ENCODE peak calls at places on chromosomes 2 and 18, in eight cellular contexts. S, R, U, V, Y, N, C and X are unnamed samples. For H3K4me1, the result is how much of the 10 kb centered on the place peaks cover.

GRCh38 chr2:101435011-101435862 is 39.7 kb downstream of the RFX8 start:
- DNase-seq in V (no peak), C (peak), R (no peak), N (no peak), S (no peak), Y (peak), U (peak), X (peak)

GRCh38 chr2:111160758-111161157 is 40.0 kb downstream of the BCL2L11 start:
- DNase-seq in R (no peak), Y (peak), S (no peak), U (no peak), C (peak), V (no peak), N (no peak), X (no peak)

GRCh38 chr18:77081387-77081773 is 51.2 kb downstream of the MBP start:
- DNase-seq in U (no peak), Y (no peak), R (no peak), N (no peak), C (peak), V (no peak), S (no peak), X (no peak)

GRCh38 chr18:69795785-69796184 is 151.9 kb downstream of the CD226 start:
- DNase-seq in R (no peak), Y (peak), C (peak), V (no peak), S (no peak), N (no peak), U (peak), X (no peak)

GRCh38 chr2:60818272-60818671 is 62.2 kb downstream of the PAPOLG start:
- DNase-seq in C (peak), U (no peak), N (no peak), R (peak), S (no peak), V (no peak), Y (no peak), X (no peak)

GRCh38 chr2:237547841-237548416 is 18.4 kb upstream of the PRLH start:
- DNase-seq in C (peak), U (peak), S (no peak), V (no peak), R (no peak), N (no peak), Y (peak), X (no peak)

GRCh38 chr18:58231930-58232329 is 187.9 kb downstream of the NEDD4L start:
- DNase-seq in U (no peak), R (no peak), Y (peak), N (no peak), V (no peak), C (no peak), S (no peak), X (no peak)

GRCh38 chr2:15718944-15719323 is 127.3 kb downstream of the DDX1 start:
- DNase-seq in Y (no peak), R (no peak), S (no peak), C (no peak), N (no peak), U (no peak), V (no peak), X (no peak)

GRCh38 chr2:20141056-20141762 is 83.7 kb downstream of the SDC1 start:
- DNase-seq in C (peak), U (no peak), R (peak), S (no peak), N (no peak), Y (peak), V (peak), X (no peak)

GRCh38 chr2:221402072-221402471 is 170.0 kb downstream of the EPHA4 start:
- DNase-seq in S (no peak), U (no peak), Y (peak), R (no peak), V (no peak), N (no peak), C (peak), X (no peak)

GRCh38 chr2:157874278-157874825 is 1.8 kb downstream of the ACVR1 start:
- DNase-seq in C (no peak), V (peak), N (no peak), Y (no peak), S (no peak), R (no peak), U (no peak), X (peak)

GRCh38 chr18:4831127-4831526 is 365.9 kb downstream of the AKAIN1 start:
- DNase-seq in U (no peak), Y (no peak), C (no peak), N (no peak), R (no peak), S (no peak), V (no peak), X (no peak)

GRCh38 chr2:119230630-119231185 is 7.1 kb downstream of the STEAP3 start:
- DNase-seq in N (no peak), V (no peak), S (no peak), U (peak), Y (no peak), C (peak), R (no peak), X (no peak)

GRCh38 chr2:32864761-32865160 is 82.0 kb upstream of the LTBP1 start:
- DNase-seq in S (no peak), Y (no peak), N (no peak), C (peak), R (no peak), U (no peak), V (no peak), X (no peak)

GRCh38 chr2:173590278-173590811 is 235.7 kb downstream of the CDCA7 start:
- DNase-seq in U (no peak), V (peak), C (peak), R (peak), S (no peak), N (no peak), Y (peak), X (peak)

GRCh38 chr2:149040451-149040850 is 2.0 kb downstream of the LYPD6B start:
- DNase-seq in R (no peak), S (peak), V (no peak), C (no peak), U (peak), N (peak), Y (peak), X (no peak)

GRCh38 chr2:18475884-18476283 is 84.6 kb downstream of the RDH14 start:
- DNase-seq in N (no peak), U (no peak), S (no peak), Y (no peak), V (no peak), R (no peak), C (peak), X (no peak)

GRCh38 chr2:241978670-241979069 is 109.1 kb downstream of the RTP5 start:
- DNase-seq in R (no peak), V (no peak), C (no peak), U (no peak), Y (no peak), S (no peak), N (no peak), X (no peak)

GRCh38 chr2:107712857-107713256 is 113.8 kb upstream of the RGPD4 start:
- DNase-seq in N (no peak), R (no peak), U (no peak), C (no peak), Y (no peak), S (peak), V (no peak), X (no peak)

GRCh38 chr18:22180722-22181121 is 11.3 kb downstream of the GATA6 start:
- DNase-seq in U (no peak), V (no peak), Y (no peak), R (peak), S (no peak), N (no peak), C (no peak), X (no peak)

GRCh38 chr18:22177496-22177866 is 8.1 kb downstream of the GATA6 start:
- DNase-seq in C (no peak), V (no peak), S (no peak), N (no peak), Y (no peak), U (no peak), R (no peak), X (no peak)

GRCh38 chr18:22176622-22177495 is 7.5 kb downstream of the GATA6 start:
- DNase-seq in V (no peak), N (no peak), Y (peak), S (no peak), U (peak), R (no peak), C (no peak), X (peak)

GRCh38 chr18:22179174-22179573 is 9.8 kb downstream of the GATA6 start:
- DNase-seq in V (no peak), R (no peak), C (no peak), S (no peak), Y (peak), U (no peak), N (no peak), X (no peak)

DNA sequence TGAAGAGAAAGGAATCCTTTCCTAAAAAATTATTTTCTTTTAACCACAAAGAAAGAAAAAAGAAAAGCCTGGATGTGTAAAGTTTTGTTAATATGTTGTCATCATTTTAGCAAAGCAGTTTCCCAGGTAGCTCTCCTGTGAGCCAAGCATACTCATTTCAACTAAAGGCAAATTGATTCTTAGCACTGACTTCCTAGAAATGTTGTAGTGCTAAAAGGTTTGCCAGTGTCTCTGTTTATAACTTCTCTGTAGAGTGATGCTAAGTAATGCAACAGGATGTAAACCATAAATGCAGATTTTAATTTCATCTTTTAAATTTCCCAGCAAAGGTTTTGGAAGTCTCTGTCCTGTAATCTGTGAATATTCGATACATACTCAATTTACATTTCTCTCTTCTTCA is 10.2 kb downstream of the GATA6 start:
- DNase-seq in V (no peak), N (no peak), R (no peak), Y (no peak), C (no peak), S (no peak), U (no peak), X (no peak)
- H3K4me1 ChIP-seq in V (under half), N (under half), R (under half), Y (under half), C (under half), S (under half), U (under half), X (under half)

DNA sequence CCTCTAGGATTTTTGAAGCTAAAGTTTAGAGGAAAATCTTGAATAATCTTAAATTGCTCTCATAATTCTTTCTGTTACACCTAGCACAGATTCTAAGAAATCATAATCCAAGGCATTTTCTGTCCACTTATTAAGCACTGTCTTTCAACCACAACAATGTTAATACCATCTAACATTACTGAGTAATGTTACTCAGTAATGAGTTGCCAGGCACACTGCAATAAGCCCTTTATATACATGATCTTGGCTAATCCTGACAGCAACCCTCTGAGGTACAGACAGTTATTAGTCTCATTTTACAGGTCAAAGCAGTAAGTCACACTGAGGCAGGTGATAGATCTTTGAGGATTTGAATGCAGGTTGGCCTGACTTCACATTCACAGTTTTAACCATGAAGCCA is 291.9 kb downstream of the ALK start:
- DNase-seq in Y (no peak), V (no peak), N (no peak), S (no peak), U (no peak), C (no peak), R (no peak), X (no peak)
- H3K27ac ChIP-seq in Y (no peak), V (no peak), N (no peak), S (no peak), U (no peak), C (no peak), R (no peak), X (no peak)

DNA sequence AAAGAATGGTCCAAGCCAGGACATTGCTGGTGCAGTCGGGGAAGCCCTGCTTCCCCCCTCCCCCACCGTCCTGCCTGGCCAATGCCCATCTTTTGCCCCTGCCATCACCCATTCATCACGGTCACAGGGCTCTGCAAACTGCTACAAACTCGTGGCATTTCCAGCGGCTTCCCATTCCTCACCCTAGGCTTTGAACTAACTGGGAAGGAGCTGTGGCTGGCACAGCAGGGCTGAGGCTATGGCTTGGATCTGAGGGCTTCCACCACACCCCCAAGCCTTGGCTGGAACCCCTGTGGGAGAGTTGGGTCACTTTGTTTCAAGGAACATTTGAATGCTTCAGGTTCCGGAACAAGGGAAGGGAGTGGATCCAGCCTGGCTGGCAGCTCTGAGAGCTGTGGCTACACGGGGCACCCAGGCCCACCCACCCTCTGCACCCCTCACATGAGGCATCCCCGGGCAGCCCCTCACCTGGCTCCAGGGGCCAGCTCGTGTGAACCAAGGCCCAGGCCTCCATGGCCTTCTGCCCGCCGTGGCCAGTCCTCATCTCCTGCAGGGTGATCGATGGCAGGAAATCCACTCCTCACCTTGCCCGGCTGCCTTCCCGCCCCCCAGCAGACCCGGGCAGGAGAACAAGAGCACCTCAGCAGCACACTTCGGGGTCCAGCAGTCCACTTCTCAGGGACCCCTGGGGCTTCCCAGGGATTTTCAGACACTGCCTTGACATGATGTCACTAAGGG is 58.8 kb upstream of the OTOS start:
- DNase-seq in R (no peak), S (no peak), U (no peak), V (no peak), N (no peak), C (no peak), Y (no peak), X (no peak)
- H3K4me3 ChIP-seq in R (no peak), S (no peak), U (no peak), V (no peak), N (no peak), C (no peak), Y (no peak), X (no peak)

DNA sequence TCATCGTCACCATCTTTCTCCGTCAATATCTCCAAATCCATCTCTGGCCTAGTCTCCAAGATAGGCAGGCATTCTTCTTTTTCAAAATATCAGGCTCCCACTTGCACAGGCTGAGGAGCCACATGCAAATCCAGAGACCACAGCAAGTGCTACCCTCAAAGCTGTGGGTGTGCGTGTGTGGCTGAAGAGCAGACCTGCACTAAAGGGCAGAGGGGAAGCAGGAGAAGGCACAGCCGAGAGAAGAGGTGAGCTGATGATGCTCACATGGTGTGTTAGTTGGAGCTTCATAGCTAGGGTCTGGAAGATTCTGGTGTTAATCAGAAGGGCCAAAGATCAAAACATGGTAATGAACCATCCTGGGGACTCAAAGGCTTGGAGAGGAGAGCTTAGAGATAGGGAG is 3.8 kb downstream of the SPEG start:
- DNase-seq in Y (no peak), R (no peak), N (no peak), C (no peak), U (no peak), V (no peak), S (no peak), X (no peak)
- H3K4me1 ChIP-seq in Y (under half), R (under half), N (under half), C (under half), U (under half), V (under half), S (under half), X (under half)

GRCh38 chr2:37585295-37585908 is 86.0 kb downstream of the CDC42EP3 start:
- DNase-seq in N (no peak), R (no peak), V (no peak), Y (peak), U (no peak), C (peak), S (peak), X (no peak)
- H3K27ac ChIP-seq in N (peak), R (no peak), V (peak), Y (peak), U (no peak), C (no peak), S (peak), X (no peak)